ENCODE peak calls at places on chromosome 17, in ten cellular contexts. J is BJ; I is uterus; A is naive thymus-derived CD4-positive, alpha-beta T cell; M is CD4-positive, CD25-positive, alpha-beta regulatory T cell; G is ascending aorta; T is neural progenitor cell; F is kidney epithelial cell; W is body of pancreas; Z is GM23338. R is an unnamed sample. For H3K27me3 and H3K36me3, the result is how much of the 10 kb centered on the place peaks cover.

GRCh38 chr17:35630530-35631148 is 43.5 kb downstream of the AP2B1 start:
- DNase-seq in J (peak), I (no peak), A (no peak), M (no peak), G (no peak), T (no peak), F (peak), W (no peak), Z (no peak), R (no peak)

GRCh38 chr17:64281962-64282752 is 19.1 kb upstream of the TEX2 start:
- DNase-seq in J (no peak), I (peak), A (peak), M (peak), G (no peak), T (peak), F (no peak), W (peak), Z (peak), R (peak)

GRCh38 chr17:81701288-81702071 is 1.7 kb upstream of the MRPL12 start:
- DNase-seq in J (no peak), I (no peak), A (no peak), M (no peak), G (no peak), T (no peak), F (no peak), W (no peak), Z (no peak), R (no peak)

GRCh38 chr17:30812218-30813177 is 12.0 kb downstream of the CRLF3 start:
- DNase-seq in J (no peak), I (no peak), A (no peak), M (no peak), G (no peak), T (no peak), F (no peak), W (no peak), Z (no peak), R (no peak)

GRCh38 chr17:64328036-64328874 is 62.4 kb downstream of the PECAM1 start:
- DNase-seq in J (no peak), I (no peak), A (no peak), M (no peak), G (no peak), T (no peak), F (no peak), W (no peak), Z (no peak), R (no peak)

GRCh38 chr17:20952183-20952582 is 90.6 kb downstream of the USP22 start:
- DNase-seq in J (no peak), I (no peak), A (no peak), M (no peak), G (no peak), T (no peak), F (no peak), W (no peak), Z (no peak), R (no peak)

GRCh38 chr17:69457603-69458002 is 43.1 kb downstream of the MAP2K6 start:
- DNase-seq in J (no peak), I (no peak), A (no peak), M (no peak), G (no peak), T (no peak), F (no peak), W (no peak), Z (no peak), R (no peak)

GRCh38 chr17:31582151-31582907 is 190.9 kb downstream of the RAB11FIP4 start:
- DNase-seq in J (no peak), I (peak), A (no peak), M (no peak), G (peak), T (no peak), F (no peak), W (peak), Z (no peak), R (no peak)

GRCh38 chr17:40224707-40225092 is 5.6 kb downstream of the WIPF2 start:
- DNase-seq in J (no peak), I (no peak), A (no peak), M (no peak), G (no peak), T (no peak), F (no peak), W (peak), Z (no peak), R (no peak)

GRCh38 chr17:21523482-21524210 is 147.5 kb downstream of the KCNJ12 start:
- DNase-seq in J (no peak), I (no peak), A (no peak), M (no peak), G (no peak), T (no peak), F (no peak), W (no peak), Z (no peak), R (no peak)

GRCh38 chr17:45101883-45102811 is 30.2 kb downstream of the PLCD3 start:
- DNase-seq in J (no peak), I (no peak), A (no peak), M (no peak), G (no peak), T (no peak), F (no peak), W (no peak), Z (no peak), R (no peak)

GRCh38 chr17:47120521-47121095 is 68.5 kb downstream of the CDC27 start:
- DNase-seq in J (peak), I (no peak), A (no peak), M (no peak), G (no peak), T (no peak), F (no peak), W (no peak), Z (no peak), R (no peak)

GRCh38 chr17:80671823-80672105 is 127.1 kb downstream of the RPTOR start:
- DNase-seq in J (no peak), I (no peak), A (no peak), M (no peak), G (no peak), T (no peak), F (no peak), W (no peak), Z (no peak), R (no peak)

GRCh38 chr17:19747829-19748806 is at the start of gene ALDH3A1:
- DNase-seq in J (no peak), I (no peak), A (no peak), M (no peak), G (no peak), T (peak), F (no peak), W (peak), Z (no peak), R (no peak)
- H3K4me3 ChIP-seq in J (no peak), I (no peak), A (no peak), M (no peak), G (no peak), T (no peak), F (no peak), W (no peak), Z (no peak), R (no peak)

DNA sequence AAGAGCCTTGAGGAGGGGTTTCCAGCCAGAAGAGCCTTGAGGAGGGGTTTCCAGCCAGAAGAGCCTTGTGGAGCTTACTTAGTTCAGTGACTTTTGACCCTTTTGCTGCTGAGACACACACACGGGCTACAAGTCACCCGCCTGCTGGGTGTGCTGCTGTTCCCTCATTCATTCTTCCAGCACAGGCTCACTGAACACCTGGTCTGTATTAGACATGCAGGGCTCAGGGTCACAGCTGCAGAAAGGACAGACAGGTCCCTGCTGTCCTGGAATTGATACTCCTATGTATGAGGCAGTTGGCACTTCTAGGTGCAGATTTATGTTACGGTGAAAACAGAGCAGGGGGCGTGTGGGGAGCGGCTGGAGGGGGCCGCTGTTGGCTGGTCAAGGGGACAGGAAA is 6.7 kb downstream of the CACNG4 start:
- DNase-seq in J (no peak), I (no peak), A (no peak), M (no peak), G (no peak), T (no peak), F (no peak), W (no peak), Z (no peak), R (no peak)
- H3K27me3 ChIP-seq in J (half or more), I (under half), A (under half), M (under half), G (under half), T (under half), F (half or more), W (under half), Z (under half), R (under half)

GRCh38 chr17:75901727-75902126 is 3.0 kb downstream of the MRPL38 start:
- DNase-seq in J (no peak), I (no peak), A (no peak), M (no peak), G (no peak), T (no peak), F (no peak), W (no peak), Z (no peak), R (no peak)

GRCh38 chr17:75899767-75900468 is 3.2 kb upstream of the TRIM65 start:
- DNase-seq in J (no peak), I (no peak), A (no peak), M (no peak), G (no peak), T (peak), F (no peak), W (no peak), Z (no peak), R (no peak)

GRCh38 chr17:75902406-75902805 is 2.3 kb downstream of the MRPL38 start:
- DNase-seq in J (no peak), I (no peak), A (no peak), M (no peak), G (no peak), T (no peak), F (no peak), W (no peak), Z (no peak), R (no peak)

GRCh38 chr17:75899353-75899752 is 2.6 kb upstream of the TRIM65 start:
- DNase-seq in J (no peak), I (no peak), A (no peak), M (no peak), G (no peak), T (peak), F (no peak), W (no peak), Z (no peak), R (no peak)

GRCh38 chr17:75900691-75901533 is 3.8 kb downstream of the MRPL38 start:
- DNase-seq in J (no peak), I (no peak), A (no peak), M (no peak), G (no peak), T (peak), F (no peak), W (no peak), Z (no peak), R (no peak)
- H3K36me3 ChIP-seq in J (under half), I (under half), A (under half), M (under half), G (under half), T (under half), F (under half), W (under half), Z (under half), R (under half)

GRCh38 chr17:29140051-29140582 is 40.1 kb downstream of the MYO18A start:
- DNase-seq in J (no peak), I (peak), A (peak), M (peak), G (peak), T (peak), F (no peak), W (peak), Z (peak), R (peak)
- H3K4me3 ChIP-seq in J (peak), I (peak), A (peak), M (peak), G (peak), T (peak), F (no peak), W (no peak), Z (peak), R (no peak)

GRCh38 chr17:33653389-33653788 is 360.3 kb upstream of the ASIC2 start:
- DNase-seq in J (no peak), I (no peak), A (no peak), M (no peak), G (no peak), T (peak), F (no peak), W (no peak), Z (no peak), R (no peak)
- H3K27me3 ChIP-seq in J (under half), I (under half), A (under half), M (under half), G (under half), T (under half), F (under half), W (under half), Z (under half), R (under half)

GRCh38 chr17:5019475-5019956 is 15.7 kb downstream of the SLC52A1 start:
- DNase-seq in J (no peak), I (no peak), A (peak), M (peak), G (no peak), T (peak), F (no peak), W (no peak), Z (peak), R (peak)

GRCh38 chr17:5011928-5012327 is 14.2 kb downstream of the KIF1C start:
- DNase-seq in J (no peak), I (no peak), A (no peak), M (no peak), G (no peak), T (no peak), F (no peak), W (no peak), Z (no peak), R (no peak)

DNA sequence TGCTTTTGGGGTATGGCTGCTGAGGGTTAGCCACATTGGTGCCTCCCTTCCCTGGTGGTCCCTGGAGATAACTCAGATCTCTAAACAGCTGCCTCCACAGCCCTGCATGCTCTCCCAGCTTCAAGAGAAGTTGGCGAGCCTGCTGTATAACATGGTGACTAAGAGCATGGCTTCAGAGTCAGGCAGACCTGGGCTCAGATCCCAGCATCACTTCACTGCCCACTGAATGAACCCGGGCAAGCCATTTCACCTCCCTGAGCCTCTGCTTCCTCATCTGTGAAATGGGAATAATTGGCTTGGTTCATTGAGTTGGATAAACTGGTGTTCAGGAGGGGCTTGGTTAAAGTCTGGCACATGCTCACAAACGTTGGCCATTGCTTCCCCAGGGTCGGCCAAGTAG is 16.6 kb downstream of the KIF1C start:
- DNase-seq in J (no peak), I (no peak), A (no peak), M (no peak), G (no peak), T (no peak), F (no peak), W (no peak), Z (no peak), R (no peak)
- H3K36me3 ChIP-seq in J (under half), I (under half), A (under half), M (under half), G (half or more), T (under half), F (under half), W (under half), Z (under half), R (under half)

GRCh38 chr17:77280304-77280910 is 139.6 kb downstream of the SEC14L1 start:
- DNase-seq in J (no peak), I (no peak), A (peak), M (peak), G (no peak), T (no peak), F (no peak), W (no peak), Z (peak), R (peak)
- H3K4me3 ChIP-seq in J (peak), I (peak), A (no peak), M (peak), G (no peak), T (peak), F (peak), W (no peak), Z (peak), R (peak)

GRCh38 chr17:72952220-72952619 is 140.3 kb downstream of the SLC39A11 start:
- DNase-seq in J (no peak), I (no peak), A (no peak), M (no peak), G (no peak), T (no peak), F (no peak), W (no peak), Z (peak), R (peak)

GRCh38 chr17:72954595-72954994 is 137.9 kb downstream of the SLC39A11 start:
- DNase-seq in J (no peak), I (no peak), A (no peak), M (no peak), G (no peak), T (no peak), F (no peak), W (no peak), Z (no peak), R (no peak)

GRCh38 chr17:72955391-72956140 is 136.9 kb downstream of the SLC39A11 start:
- DNase-seq in J (no peak), I (no peak), A (no peak), M (no peak), G (no peak), T (no peak), F (no peak), W (no peak), Z (no peak), R (no peak)

GRCh38 chr17:72952641-72953313 is 139.7 kb downstream of the SLC39A11 start:
- DNase-seq in J (no peak), I (no peak), A (no peak), M (no peak), G (no peak), T (no peak), F (no peak), W (no peak), Z (no peak), R (peak)

DNA sequence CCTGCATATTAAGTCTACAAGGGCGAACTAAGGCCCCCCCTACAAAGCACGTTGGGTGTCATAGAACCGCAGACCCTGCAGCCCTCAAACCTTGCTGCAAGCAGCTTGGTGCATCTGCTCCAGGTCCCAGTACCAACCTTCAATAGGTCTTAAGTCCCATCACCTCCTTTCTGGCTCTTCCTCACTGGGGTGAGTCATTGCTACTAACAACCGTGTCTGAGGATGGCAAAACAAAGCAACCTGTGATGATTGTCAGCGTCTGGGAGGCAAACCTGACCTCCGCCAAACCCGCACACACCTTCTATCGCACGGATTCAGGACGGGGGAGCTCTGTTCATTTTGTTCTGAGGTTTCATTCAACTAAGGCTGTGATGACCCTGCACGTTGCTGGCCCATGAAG is 138.9 kb downstream of the SLC39A11 start:
- DNase-seq in J (no peak), I (no peak), A (no peak), M (no peak), G (no peak), T (no peak), F (no peak), W (no peak), Z (no peak), R (no peak)
- H3K27me3 ChIP-seq in J (under half), I (under half), A (under half), M (under half), G (under half), T (under half), F (under half), W (under half), Z (under half), R (under half)

R was measured in H7.